ENCODE peak calls at places on chromosomes 7 and 10, in nine cellular contexts. H is astrocyte of the cerebellum, S is kidney, N is breast epithelium, Y is left ventricle myocardium inferior, A is fibroblast of pulmonary artery, W is AG10803, V is AG04449, U is esophagus squamous epithelium. E is an unnamed sample.

GRCh38 chr7:43784030-43785001 is 25.8 kb downstream of the BLVRA start:
- DNase-seq in W (no peak), V (no peak), N (no peak), S (no peak), A (peak; percentile 4), U (no peak), H (no peak), Y (no peak), E (no peak)

GRCh38 chr7:90669002-90669401 is 72.9 kb downstream of the CDK14 start:
- DNase-seq in S (no peak), Y (no peak), H (no peak), N (no peak), V (no peak), W (no peak), A (no peak), U (no peak), E (no peak)

GRCh38 chr10:7484456-7485266 is 73.8 kb upstream of the SFMBT2 start:
- DNase-seq in A (no peak), H (no peak), U (no peak), Y (no peak), W (no peak), N (peak; percentile 20), V (no peak), S (no peak), E (no peak)

GRCh38 chr7:3916146-3916545 is 615.1 kb downstream of the SDK1 start:
- DNase-seq in U (no peak), W (no peak), S (no peak), Y (no peak), H (no peak), A (peak; percentile 58), V (no peak), N (no peak), E (no peak)

GRCh38 chr10:57338823-57339558 is 928.7 kb downstream of the IPMK start:
- DNase-seq in H (peak; percentile 43), V (peak; percentile 3), N (no peak), Y (no peak), S (peak; percentile 6), A (peak; percentile 64), W (peak; percentile 40), U (no peak), E (peak; percentile 15)

GRCh38 chr10:34433241-34434076 is 381.6 kb downstream of the PARD3 start:
- DNase-seq in H (peak; percentile 49), V (peak; percentile 65), N (no peak), U (no peak), W (peak; percentile 74), Y (no peak), S (no peak), A (peak; percentile 72), E (no peak)

GRCh38 chr7:106915873-106916272 is 50.8 kb downstream of the PIK3CG start:
- DNase-seq in N (no peak), V (no peak), Y (no peak), U (no peak), A (no peak), S (no peak), W (no peak), H (no peak), E (no peak)

GRCh38 chr10:34403512-34403911 is 411.6 kb downstream of the PARD3 start:
- DNase-seq in U (no peak), W (peak; percentile 59), S (no peak), N (no peak), H (peak; percentile 24), A (peak; percentile 14), V (peak; percentile 29), Y (no peak), E (peak; percentile 22)

GRCh38 chr10:95266674-95267095 is 24.1 kb downstream of the PDLIM1 start:
- DNase-seq in H (peak; percentile 71), N (no peak), W (peak; percentile 94), Y (no peak), S (no peak), A (peak; percentile 93), U (no peak), V (peak; percentile 85), E (peak; percentile 57)

GRCh38 chr10:22475857-22476600 is 130.7 kb downstream of the SPAG6 start:
- DNase-seq in W (no peak), S (no peak), Y (no peak), V (no peak), H (no peak), A (no peak), U (no peak), N (no peak), E (no peak)

GRCh38 chr7:117098457-117098856 is 145.2 kb downstream of the ST7 start:
- DNase-seq in V (peak; percentile 95), A (peak; percentile 90), U (no peak), H (peak; percentile 94), N (no peak), S (no peak), Y (no peak), W (peak; percentile 97), E (peak; percentile 40)

GRCh38 chr7:140036224-140036651 is 26.5 kb downstream of the PARP12 start:
- DNase-seq in N (no peak), W (no peak), U (no peak), A (no peak), H (no peak), S (no peak), Y (no peak), V (no peak), E (no peak)

GRCh38 chr7:50837965-50838364 is 55.3 kb upstream of the GRB10 start:
- DNase-seq in Y (no peak), U (no peak), V (peak; percentile 66), N (no peak), S (no peak), W (peak; percentile 32), H (peak; percentile 75), A (peak; percentile 82), E (no peak)

GRCh38 chr7:45000096-45001032 is at the start of gene CCM2:
- DNase-seq in V (no peak), W (peak; percentile 58), S (peak; percentile 91), N (no peak), Y (peak; percentile 69), U (peak; percentile 54), A (peak; percentile 51), H (no peak), E (no peak)

GRCh38 chr10:100969175-100970075 is at the start of gene SEMA4G:
- DNase-seq in H (no peak), N (no peak), S (peak; percentile 84), A (peak; percentile 36), U (no peak), W (peak; percentile 21), V (no peak), Y (peak; percentile 31), E (no peak)

GRCh38 chr7:28106316-28106957 is 74.2 kb downstream of the JAZF1 start:
- DNase-seq in A (peak; percentile 14), H (no peak), V (peak; percentile 75), N (no peak), S (no peak), Y (peak; percentile 26), W (no peak), U (no peak), E (no peak)

GRCh38 chr10:99530108-99531025 is 2.4 kb upstream of the NKX2-3 start:
- DNase-seq in W (no peak), N (no peak), V (no peak), H (no peak), U (no peak), Y (no peak), A (no peak), S (no peak), E (no peak)

GRCh38 chr7:110839866-110840265 is 251.1 kb upstream of the LRRN3 start:
- DNase-seq in N (no peak), W (peak; percentile 4), V (no peak), A (peak; percentile 78), Y (peak; percentile 21), S (no peak), H (peak; percentile 11), U (no peak), E (peak; percentile 43)

GRCh38 chr10:131934769-131935168 is 34.0 kb downstream of the PPP2R2D start:
- DNase-seq in A (no peak), Y (no peak), V (no peak), S (no peak), W (no peak), N (no peak), H (no peak), U (no peak), E (no peak)

GRCh38 chr10:121639416-121639815 is 41.2 kb upstream of the FGFR2 start:
- DNase-seq in Y (no peak), S (no peak), V (no peak), W (no peak), A (no peak), H (no peak), U (no peak), N (no peak), E (no peak)

GRCh38 chr10:110273474-110273873 is 31.2 kb downstream of the SMNDC1 start:
- DNase-seq in A (peak; percentile 92), H (peak; percentile 64), U (no peak), S (peak; percentile 71), V (peak; percentile 34), N (peak; percentile 79), Y (peak; percentile 72), W (peak; percentile 88), E (no peak)

DNA sequence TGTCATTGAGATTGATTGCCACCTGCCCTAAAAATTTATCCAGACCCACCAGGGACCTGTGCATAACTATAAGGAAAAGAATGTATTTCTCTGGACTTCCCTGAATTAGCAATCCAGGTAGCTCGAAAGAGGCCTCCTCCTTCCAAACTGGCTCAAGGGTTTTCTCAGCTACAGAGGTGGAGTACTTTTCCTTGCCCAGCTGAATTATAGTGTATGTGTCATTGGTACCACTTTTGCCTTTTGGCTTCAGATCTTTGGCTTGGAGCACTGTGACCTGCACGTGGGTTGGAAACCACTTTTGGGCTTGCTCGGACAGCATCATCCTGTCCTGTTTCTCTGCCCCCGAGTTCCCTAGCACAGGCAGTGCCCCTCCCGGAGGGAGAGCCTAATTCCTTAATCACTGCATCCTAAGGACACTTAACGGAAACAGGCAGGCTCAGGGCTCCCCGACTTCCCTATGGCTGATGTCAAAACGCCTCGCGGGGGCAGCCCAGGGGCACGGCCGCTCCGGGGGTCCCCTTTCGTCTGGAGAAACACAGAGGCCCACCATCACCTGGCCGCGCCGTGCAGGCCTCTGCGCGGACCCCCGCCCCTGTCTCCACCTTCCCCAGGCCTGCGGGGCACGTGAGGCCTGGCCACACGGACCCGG is 775 bp downstream of the RAB11FIP2 start:
- DNase-seq in U (no peak), Y (no peak), H (no peak), N (peak; percentile 31), S (peak; percentile 85), V (no peak), W (peak; percentile 66), A (peak; percentile 45), E (peak; percentile 21)
- TF ChIP-seq CTCF in U (no peak), Y (no peak), H (no peak), N (no peak), S (no peak), V (no peak), W (no peak), A (no peak), E (no peak)

GRCh38 chr10:6045600-6046457 is 16.3 kb downstream of the IL2RA start:
- DNase-seq in N (no peak), H (no peak), A (no peak), V (no peak), W (no peak), S (no peak), U (no peak), Y (no peak), E (no peak)
- H3K4me3 ChIP-seq in N (no peak overlapping the region), H (no peak overlapping the region), A (no peak overlapping the region), V (no peak overlapping the region), W (no peak overlapping the region), S (no peak overlapping the region), U (no peak overlapping the region), Y (no peak overlapping the region), E (no peak overlapping the region)

GRCh38 chr10:80165173-80165572 is 32.6 kb downstream of the PLAC9 start:
- DNase-seq in N (no peak), W (no peak), A (peak; percentile 67), H (no peak), V (no peak), Y (no peak), S (no peak), U (no peak), E (no peak)
- TF ChIP-seq CTCF in N (no peak), W (peak; percentile 13), A (peak; percentile 49), H (no peak), V (peak; percentile 13), Y (peak; percentile 19), S (no peak), U (no peak), E (no peak)

GRCh38 chr10:123891147-123892011 is at the start of gene CPXM2:
- DNase-seq in U (no peak), V (no peak), Y (no peak), S (no peak), N (no peak), A (no peak), W (peak; percentile 35), H (no peak), E (no peak)
- H3K4me3 ChIP-seq in U (peak within 1 kb of the TSS; percentile 20), V (peak within 1 kb of the TSS; percentile 52), Y (peak within 1 kb of the TSS; percentile 54), S (no peak within 1 kb of the TSS), N (peak within 1 kb of the TSS; percentile 53), A (no peak within 1 kb of the TSS), W (peak within 1 kb of the TSS; percentile 62), H (no peak within 1 kb of the TSS), E (no peak within 1 kb of the TSS)

E was measured in HFF-Myc.